ENCODE peak calls at places on chromosomes 6 and 20, in four cellular contexts. H, S, V and G are unnamed samples.

GRCh38 chr6:99353126-99353525 is 3.7 kb upstream of the FAXC start:
- DNase-seq in H (no peak), S (no peak), V (peak), G (no peak)

GRCh38 chr6:34267746-34268145 is 18.9 kb upstream of the SMIM29 start:
- DNase-seq in H (no peak), S (no peak), V (no peak), G (no peak)

GRCh38 chr6:43223175-43223574 is 6.1 kb downstream of the DNPH1 start:
- DNase-seq in H (no peak), S (no peak), V (no peak), G (no peak)

GRCh38 chr20:58659841-58660240 is 8.8 kb downstream of the STX16 start:
- DNase-seq in H (no peak), S (no peak), V (no peak), G (no peak)

GRCh38 chr20:58579819-58580492 is 64.8 kb upstream of the APCDD1L start:
- DNase-seq in H (peak), S (no peak), V (no peak), G (no peak)

GRCh38 chr20:22333885-22334545 is 250.4 kb downstream of the FOXA2 start:
- DNase-seq in H (peak), S (peak), V (peak), G (peak)

GRCh38 chr6:144327081-144327480 is 41.9 kb downstream of the UTRN start:
- DNase-seq in H (no peak), S (no peak), V (no peak), G (no peak)

GRCh38 chr20:58639182-58640146 is 11.6 kb upstream of the STX16 start:
- DNase-seq in H (no peak), S (no peak), V (no peak), G (no peak)

GRCh38 chr6:11380969-11381744 is 148.7 kb upstream of the NEDD9 start:
- DNase-seq in H (no peak), S (no peak), V (no peak), G (no peak)

GRCh38 chr6:64013061-64013410 is 377.4 kb downstream of the PHF3 start:
- DNase-seq in H (no peak), S (no peak), V (no peak), G (peak)

GRCh38 chr6:39189915-39190544 is 39.2 kb downstream of the KCNK5 start:
- DNase-seq in H (peak), S (peak), V (peak), G (peak)

GRCh38 chr6:108714774-108715414 is 133.3 kb upstream of the ARMC2 start:
- DNase-seq in H (no peak), S (no peak), V (peak), G (no peak)

GRCh38 chr6:130681028-130681427 is 146.2 kb upstream of the SMLR1 start:
- DNase-seq in H (no peak), S (no peak), V (peak), G (no peak)

GRCh38 chr20:19212524-19213502 is at the start of gene SLC24A3:
- DNase-seq in H (peak), S (peak), V (no peak), G (peak)

GRCh38 chr20:48384147-48384818 is 443.5 kb downstream of the PREX1 start:
- DNase-seq in H (peak), S (no peak), V (no peak), G (peak)

GRCh38 chr6:49909508-49910047 is 43.2 kb upstream of the CRISP1 start:
- DNase-seq in H (no peak), S (no peak), V (no peak), G (no peak)

GRCh38 chr6:49915035-49915434 is 48.7 kb upstream of the CRISP1 start:
- DNase-seq in H (no peak), S (no peak), V (no peak), G (peak)

GRCh38 chr6:49911252-49911651 is 44.9 kb upstream of the CRISP1 start:
- DNase-seq in H (no peak), S (no peak), V (no peak), G (no peak)

GRCh38 chr6:49912193-49912592 is 45.9 kb upstream of the CRISP1 start:
- DNase-seq in H (no peak), S (no peak), V (no peak), G (no peak)

GRCh38 chr6:49913656-49914055 is 47.3 kb upstream of the CRISP1 start:
- DNase-seq in H (no peak), S (no peak), V (no peak), G (no peak)
- TF ChIP-seq USF2 in H (no peak), S (no peak), V (no peak), G (no peak)

DNA sequence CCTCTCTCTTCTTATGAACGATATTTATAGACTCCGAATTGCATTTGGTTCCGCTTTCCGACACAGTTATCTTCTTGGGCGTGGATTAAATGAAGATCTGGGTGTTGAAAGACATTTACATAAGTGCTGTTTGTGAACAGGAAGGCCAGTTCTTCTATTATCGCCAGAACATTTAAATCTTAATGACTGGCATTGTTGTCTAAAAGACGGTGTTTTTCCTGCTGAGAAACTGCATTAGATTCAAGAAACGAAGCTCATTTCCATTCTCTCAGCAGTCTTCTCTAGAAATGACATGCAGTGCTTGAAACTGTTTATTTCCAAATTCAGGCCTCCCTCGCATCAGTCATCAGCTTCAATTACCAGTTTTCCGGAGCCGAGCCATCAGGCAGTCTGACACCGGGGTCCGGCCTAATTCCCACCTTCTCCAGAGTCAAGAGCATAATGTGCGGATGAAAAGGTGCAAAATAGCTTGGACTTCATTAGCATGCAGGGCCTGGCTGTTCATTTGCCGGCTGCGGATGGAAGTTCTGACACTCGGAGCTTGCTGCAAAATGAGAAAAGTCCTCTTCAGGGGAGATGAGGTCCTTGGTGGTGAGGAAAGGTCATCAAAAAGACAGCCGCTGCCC is 15.9 kb downstream of the LINC00237 start:
- DNase-seq in H (no peak), S (no peak), V (no peak), G (no peak)
- TF ChIP-seq USF2 in H (no peak), S (no peak), V (no peak), G (no peak)

GRCh38 chr20:11132819-11133341 is 459.1 kb upstream of the JAG1 start:
- DNase-seq in H (no peak), S (no peak), V (no peak), G (no peak)

GRCh38 chr20:11140359-11140758 is 466.6 kb upstream of the JAG1 start:
- DNase-seq in H (no peak), S (no peak), V (peak), G (no peak)

GRCh38 chr20:11136691-11137090 is 462.9 kb upstream of the JAG1 start:
- DNase-seq in H (no peak), S (no peak), V (no peak), G (no peak)
- TF ChIP-seq USF2 in H (no peak), S (no peak), V (no peak), G (no peak)

GRCh38 chr6:170278743-170279094 is 12.2 kb downstream of the DLL1 start:
- DNase-seq in H (no peak), S (no peak), V (no peak), G (no peak)
- TF ChIP-seq USF2 in H (no peak), S (no peak), V (no peak), G (no peak)

DNA sequence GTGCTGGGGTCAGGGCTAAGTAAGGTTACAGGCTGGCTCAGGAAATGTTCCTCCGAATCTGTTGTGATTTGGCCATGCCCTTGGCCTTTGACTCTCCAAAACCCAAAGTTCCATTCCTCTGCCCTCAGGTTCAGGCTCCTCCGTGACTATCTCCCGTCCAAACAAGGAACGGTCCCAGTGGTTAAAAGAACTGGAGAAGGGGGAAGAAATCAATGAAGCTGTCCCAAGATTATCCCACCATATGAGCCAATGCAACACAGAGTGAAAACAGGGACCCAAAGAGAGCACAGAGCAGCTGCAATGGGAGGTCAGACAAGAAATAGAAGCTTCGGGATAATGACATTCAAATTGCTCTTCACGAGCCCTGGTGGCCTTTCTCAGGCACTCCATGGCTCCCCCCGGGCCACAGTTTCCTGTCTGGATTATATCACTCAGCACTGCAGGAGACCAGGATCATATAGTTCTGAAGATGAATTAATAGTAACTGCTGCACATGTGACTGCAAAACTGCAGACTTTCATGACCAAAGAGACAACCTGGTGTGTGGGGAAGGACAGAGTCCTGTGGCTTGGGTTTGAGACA is 211.3 kb downstream of the ZNF217 start:
- DNase-seq in H (no peak), S (no peak), V (no peak), G (peak)
- TF ChIP-seq USF2 in H (no peak), S (no peak), V (no peak), G (no peak)